ENCODE peak calls at places on chromosomes 11 and 22, in four cellular contexts. W is heart left ventricle, B is GM03348, J is HEK293T. Y is an unnamed sample.

GRCh38 chr11:60305906-60306619 is 21.0 kb upstream of the MS4A6E start:
- DNase-seq in W (no peak), B (no peak), J (no peak), Y (no peak)

GRCh38 chr11:101442936-101443521 is 140.8 kb downstream of the TRPC6 start:
- DNase-seq in W (no peak), B (no peak), J (no peak), Y (no peak)

GRCh38 chr22:48811885-48812284 is 1015.8 kb downstream of the BRD1 start:
- DNase-seq in W (no peak), B (no peak), J (no peak), Y (no peak)

GRCh38 chr22:49930596-49931412 is 12.4 kb downstream of the CRELD2 start:
- DNase-seq in W (peak; percentile 78), B (peak; percentile 65), J (peak; percentile 36), Y (peak; percentile 79)

GRCh38 chr11:74325649-74326645 is 14.5 kb upstream of the P4HA3 start:
- DNase-seq in W (peak; percentile 84), B (peak; percentile 82), J (no peak), Y (peak; percentile 85)

GRCh38 chr11:36453678-36454077 is 56.4 kb downstream of the TRAF6 start:
- DNase-seq in W (no peak), B (no peak), J (no peak), Y (no peak)

GRCh38 chr11:7672960-7673723 is at the start of gene CYB5R2:
- DNase-seq in W (peak; percentile 73), B (peak; percentile 76), J (no peak), Y (no peak)

GRCh38 chr11:123202723-123203122 is 7.7 kb upstream of the CLMP start:
- DNase-seq in W (no peak), B (no peak), J (no peak), Y (no peak)

GRCh38 chr11:35009191-35009940 is 92.9 kb downstream of the PDHX start:
- DNase-seq in W (no peak), B (peak; percentile 69), J (peak; percentile 14), Y (no peak)

GRCh38 chr11:117678651-117679407 is 118.2 kb downstream of the DSCAML1 start:
- DNase-seq in W (no peak), B (no peak), J (no peak), Y (peak; percentile 77)

GRCh38 chr11:134026655-134027343 is 42.1 kb upstream of the JAM3 start:
- DNase-seq in W (no peak), B (no peak), J (no peak), Y (no peak)

GRCh38 chr11:62725686-62726085 is 1.6 kb downstream of the HNRNPUL2 start:
- DNase-seq in W (no peak), B (no peak), J (no peak), Y (no peak)

GRCh38 chr11:70078095-70078795 is at the start of gene ANO1:
- DNase-seq in W (no peak), B (no peak), J (peak; percentile 43), Y (no peak)

GRCh38 chr11:21415566-21415965 is 746.2 kb downstream of the NELL1 start:
- DNase-seq in W (no peak), B (no peak), J (no peak), Y (no peak)

GRCh38 chr11:32088117-32088941 is 2.5 kb upstream of the RCN1 start:
- DNase-seq in W (peak; percentile 81), B (peak; percentile 76), J (peak; percentile 44), Y (no peak)

GRCh38 chr11:69213315-69213714 is 57.6 kb downstream of the SMIM38 start:
- DNase-seq in W (peak; percentile 2), B (no peak), J (no peak), Y (no peak)

GRCh38 chr11:34855021-34855753 is 61.0 kb downstream of the APIP start:
- DNase-seq in W (no peak), B (no peak), J (no peak), Y (no peak)

GRCh38 chr11:44300881-44301855 is 8.8 kb downstream of the ALX4 start:
- DNase-seq in W (no peak), B (no peak), J (no peak), Y (no peak)

Y was measured in dorsolateral prefrontal cortex.